ENCODE peak calls at places on chromosome 22, in five cellular contexts. N is cardiac muscle cell, G is thoracic aorta, M is left ventricle myocardium inferior, V is IMR-90. P is an unnamed sample.

GRCh38 chr22:39431821-39432251 is 25.0 kb upstream of the MGAT3 start:
- DNase-seq in V (peak; percentile 34), N (no peak), M (peak; percentile 54), G (peak; percentile 52), P (no peak)

GRCh38 chr22:30922151-30922611 is 46.4 kb downstream of the MORC2 start:
- DNase-seq in G (no peak), M (peak; percentile 69), N (no peak), V (peak; percentile 27), P (peak; percentile 80)

GRCh38 chr22:40509401-40510134 is 127.0 kb downstream of the MRTFA start:
- DNase-seq in V (peak; percentile 96), G (no peak), M (peak; percentile 50), N (no peak), P (no peak)

GRCh38 chr22:19996694-19997384 is 19.8 kb downstream of the ARVCF start:
- DNase-seq in G (no peak), N (no peak), V (no peak), M (no peak), P (no peak)

GRCh38 chr22:35887296-35887875 is 141.2 kb downstream of the RBFOX2 start:
- DNase-seq in G (no peak), V (peak; percentile 74), M (no peak), N (no peak), P (no peak)

GRCh38 chr22:19121631-19122142 is 525 bp downstream of the DGCR2 start:
- DNase-seq in V (peak; percentile 7), G (no peak), N (peak; percentile 68), M (peak; percentile 66), P (no peak)

GRCh38 chr22:38832005-38832978 is 11.5 kb downstream of the NPTXR start:
- DNase-seq in N (no peak), G (no peak), M (no peak), V (no peak), P (no peak)

GRCh38 chr22:41787331-41787730 is 13.1 kb upstream of the CCDC134 start:
- DNase-seq in N (no peak), G (no peak), M (no peak), V (no peak), P (no peak)

GRCh38 chr22:32583921-32584335 is 109.3 kb downstream of the FBXO7 start:
- DNase-seq in G (no peak), V (peak; percentile 40), N (no peak), M (no peak), P (no peak)

GRCh38 chr22:39814899-39815298 is 78.7 kb downstream of the ENTHD1 start:
- DNase-seq in V (peak; percentile 18), G (no peak), M (no peak), N (no peak), P (no peak)

GRCh38 chr22:19884954-19885751 is 30.5 kb upstream of the GNB1L start:
- DNase-seq in V (no peak), G (no peak), N (no peak), M (peak; percentile 3), P (no peak)

GRCh38 chr22:41658869-41659268 is 29.8 kb downstream of the SNU13 start:
- DNase-seq in N (no peak), M (no peak), V (no peak), G (no peak), P (no peak)

GRCh38 chr22:17964647-17965046 is 59.7 kb downstream of the MICAL3 start:
- DNase-seq in N (no peak), G (no peak), V (no peak), M (no peak), P (no peak)

GRCh38 chr22:42509548-42509947 is 10.0 kb downstream of the RRP7A start:
- DNase-seq in G (no peak), M (no peak), V (no peak), N (no peak), P (no peak)

GRCh38 chr22:24417901-24418641 is 9.3 kb upstream of the ADORA2A start:
- DNase-seq in G (no peak), V (peak; percentile 46), M (no peak), N (no peak), P (no peak)

GRCh38 chr22:40044870-40045834 is 50.4 kb downstream of the FAM83F start:
- DNase-seq in V (peak; percentile 15), M (peak; percentile 52), G (no peak), N (peak; percentile 79), P (peak; percentile 63)

GRCh38 chr22:24429411-24430365 is 2.3 kb downstream of the ADORA2A start:
- DNase-seq in V (peak; percentile 22), N (no peak), G (no peak), M (peak; percentile 70), P (no peak)

GRCh38 chr22:24040946-24041345 is 29.8 kb downstream of the CABIN1 start:
- DNase-seq in G (no peak), M (no peak), N (no peak), V (no peak), P (no peak)

GRCh38 chr22:39219071-39220050 is 25.4 kb downstream of the PDGFB start:
- DNase-seq in G (no peak), N (no peak), M (no peak), V (no peak), P (peak; percentile 4)

GRCh38 chr22:25061605-25062377 is 109.3 kb downstream of the KIAA1671 start:
- DNase-seq in M (no peak), N (no peak), V (no peak), G (no peak), P (no peak)

GRCh38 chr22:38823637-38824036 is 20.2 kb downstream of the NPTXR start:
- DNase-seq in V (no peak), N (no peak), M (no peak), G (no peak), P (no peak)

GRCh38 chr22:24412274-24412673 is 15.1 kb upstream of the ADORA2A start:
- DNase-seq in N (no peak), M (no peak), G (no peak), V (no peak), P (no peak)

GRCh38 chr22:39133871-39134270 is 18.6 kb downstream of the CBX7 start:
- DNase-seq in V (no peak), N (no peak), M (no peak), G (no peak), P (no peak)

GRCh38 chr22:44668190-44668885 is 33.7 kb upstream of the PRR5 start:
- DNase-seq in M (no peak), V (no peak), G (no peak), N (peak; percentile 68), P (peak; percentile 34)

GRCh38 chr22:33640900-33641299 is 279.4 kb downstream of the LARGE1 start:
- DNase-seq in G (no peak), M (no peak), N (no peak), V (no peak), P (no peak)

GRCh38 chr22:20419664-20419951 is 18.0 kb downstream of the SCARF2 start:
- DNase-seq in N (no peak), V (no peak), G (no peak), M (no peak), P (no peak)

GRCh38 chr22:34881453-34881852 is 184.5 kb upstream of the ISX start:
- DNase-seq in G (no peak), V (no peak), M (no peak), N (no peak), P (no peak)

GRCh38 chr22:39478461-39478860 is 21.6 kb downstream of the MGAT3 start:
- DNase-seq in V (peak; percentile 6), N (peak; percentile 76), M (no peak), G (no peak), P (no peak)

DNA sequence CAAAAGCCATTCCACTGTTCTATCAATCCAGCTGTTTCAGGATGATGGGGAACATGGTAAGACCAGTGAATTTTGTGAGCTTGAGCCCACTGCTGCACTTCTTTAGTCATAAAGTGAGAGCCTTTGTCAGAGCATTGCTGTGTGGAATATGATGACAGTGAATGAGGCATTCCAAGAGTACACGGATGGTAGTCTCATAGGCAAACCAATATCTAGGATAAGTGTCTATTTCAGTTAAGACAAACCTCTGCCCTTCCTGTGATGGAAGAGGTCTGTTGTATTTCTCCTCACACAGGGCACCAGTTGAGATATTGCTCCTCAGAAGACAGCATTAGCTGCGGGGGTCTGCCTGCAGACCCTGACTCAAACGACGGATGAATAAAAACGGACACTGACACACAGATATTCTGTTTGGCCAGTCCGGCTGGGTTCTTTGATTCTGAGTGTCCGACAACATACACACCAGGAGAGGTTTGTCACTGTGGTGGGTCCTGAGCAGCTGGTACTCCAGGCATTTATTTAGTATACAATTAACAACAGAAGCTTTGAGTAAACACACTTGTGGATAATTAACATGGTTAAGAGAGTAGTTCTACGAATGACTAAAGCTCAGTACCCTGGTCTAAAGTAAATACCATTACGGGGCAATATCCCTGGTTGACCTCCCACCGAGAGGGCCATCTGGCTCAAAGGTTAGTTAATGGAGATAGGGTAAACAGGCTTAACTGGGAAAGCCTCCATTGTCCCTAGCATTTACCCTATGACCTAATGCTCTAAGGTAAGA is 121.7 kb downstream of the ZNF280B start:
- DNase-seq in N (no peak), M (no peak), G (no peak), V (no peak), P (no peak)
- H3K27me3 ChIP-seq in N (no peaks in the 10 kb centered on the region), M (peaks cover 81% of the 10 kb centered on the region), G (no peaks in the 10 kb centered on the region), V (no peaks in the 10 kb centered on the region), P (no peaks in the 10 kb centered on the region)

GRCh38 chr22:46050451-46050845 is 73.5 kb upstream of the WNT7B start:
- DNase-seq in V (no peak), M (no peak), N (no peak), G (no peak), P (no peak)
- H3K27ac ChIP-seq in V (no peak overlapping the region), M (peak overlapping the region; percentile 100), N (no peak overlapping the region), G (peak overlapping the region; percentile 97), P (no peak overlapping the region)

DNA sequence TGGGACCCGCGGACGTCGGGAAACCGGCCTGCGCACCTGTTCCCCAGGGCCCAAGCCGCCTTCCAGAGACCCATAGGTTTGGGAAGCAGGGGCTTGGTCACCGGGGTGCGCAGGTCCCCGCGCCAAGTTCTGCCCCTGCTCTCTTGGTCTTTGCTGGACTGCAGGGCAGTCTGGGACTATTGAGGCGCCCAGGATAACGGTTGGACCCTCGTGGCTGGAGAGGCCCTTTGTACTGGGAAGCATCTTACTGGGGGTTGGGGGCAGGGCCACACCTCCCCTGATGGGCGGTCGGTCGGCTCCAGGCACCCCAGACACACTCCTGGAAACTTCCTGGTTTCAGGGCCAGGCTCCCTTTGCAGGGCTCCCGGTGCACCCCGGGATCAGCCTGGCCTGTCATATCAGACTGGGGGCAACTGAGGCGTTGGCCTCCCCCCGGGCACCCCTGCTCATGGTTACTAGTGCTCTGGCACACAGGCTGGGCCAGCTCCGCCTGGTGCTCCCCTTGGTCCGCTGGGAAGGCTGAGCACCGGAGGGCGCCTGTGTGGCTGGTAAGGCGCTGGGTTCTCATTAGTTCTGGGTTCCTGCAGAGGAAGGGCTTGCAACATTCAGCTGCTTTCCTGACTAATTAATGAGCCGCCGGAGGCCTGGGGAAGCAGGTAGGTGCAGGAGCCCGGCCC is 1250.5 kb downstream of the BRD1 start:
- DNase-seq in M (no peak), N (peak; percentile 12), G (no peak), V (no peak), P (no peak)
- H3K4me1 ChIP-seq in M (peaks cover 5% of the 10 kb centered on the region), N (no peaks in the 10 kb centered on the region), G (peaks cover 42% of the 10 kb centered on the region), V (no peaks in the 10 kb centered on the region), P (no peaks in the 10 kb centered on the region)

GRCh38 chr22:37072673-37073072 is 21.1 kb downstream of the KCTD17 start:
- DNase-seq in G (no peak), N (no peak), V (no peak), M (no peak), P (no peak)

GRCh38 chr22:37077802-37078448 is 26.4 kb downstream of the KCTD17 start:
- DNase-seq in N (peak; percentile 72), V (peak; percentile 37), M (peak; percentile 47), G (no peak), P (peak; percentile 76)

GRCh38 chr22:37075822-37076433 is 24.4 kb downstream of the KCTD17 start:
- DNase-seq in V (no peak), M (no peak), N (no peak), G (no peak), P (no peak)

GRCh38 chr22:37075046-37075445 is 23.5 kb downstream of the KCTD17 start:
- DNase-seq in N (no peak), M (no peak), G (no peak), V (no peak), P (no peak)

GRCh38 chr22:37074537-37074936 is 23.0 kb downstream of the KCTD17 start:
- DNase-seq in M (no peak), G (no peak), V (no peak), N (no peak), P (no peak)
- H3K27me3 ChIP-seq in M (peaks cover 76% of the 10 kb centered on the region), G (no peaks in the 10 kb centered on the region), V (peaks cover 48% of the 10 kb centered on the region), N (peaks cover 61% of the 10 kb centered on the region), P (no peaks in the 10 kb centered on the region)

P was measured in CD8-positive, alpha-beta T cell.